ENCODE peak calls at places on chromosome 22, in seven cellular contexts. One of them, this sample, is unnamed.
A peak's percentile ranks its signal among the peaks of the same experiment; 100 is the strongest.

GRCh38 chr22:36552300-36552699 is 23.3 kb upstream of the EIF3D start:
- DNase-seq in K562: no peak
- DNase-seq in H1: no peak
- DNase-seq in HepG2: no peak
- DNase-seq in HCT116: no peak
- DNase-seq in GM12878: peak; percentile 25
- DNase-seq in SK-N-SH: no peak
- DNase-seq in this sample: no peak

GRCh38 chr22:20644071-20644642 is 129.8 kb upstream of the SERPIND1 start:
- DNase-seq in K562: no peak
- DNase-seq in HCT116: no peak
- DNase-seq in SK-N-SH: no peak
- DNase-seq in H1: no peak
- DNase-seq in HepG2: no peak
- DNase-seq in GM12878: no peak
- DNase-seq in this sample: no peak

GRCh38 chr22:49406047-49406650 is 421.5 kb downstream of the BRD1 start:
- DNase-seq in H1: no peak
- DNase-seq in SK-N-SH: no peak
- DNase-seq in HCT116: no peak
- DNase-seq in GM12878: no peak
- DNase-seq in HepG2: no peak
- DNase-seq in K562: no peak
- DNase-seq in this sample: no peak

GRCh38 chr22:18970180-18970947 is 34.3 kb upstream of the PRODH start:
- DNase-seq in HepG2: no peak
- DNase-seq in H1: no peak
- DNase-seq in HCT116: no peak
- DNase-seq in SK-N-SH: peak; percentile 85
- DNase-seq in K562: peak; percentile 38
- DNase-seq in GM12878: no peak
- DNase-seq in this sample: no peak

GRCh38 chr22:23538502-23538860 is 41.6 kb downstream of the IGLL1 start:
- DNase-seq in GM12878: no peak
- DNase-seq in H1: no peak
- DNase-seq in SK-N-SH: no peak
- DNase-seq in HCT116: no peak
- DNase-seq in HepG2: no peak
- DNase-seq in K562: no peak
- DNase-seq in this sample: no peak

GRCh38 chr22:50624347-50625130 is 3.4 kb downstream of the ARSA start:
- DNase-seq in H1: no peak
- DNase-seq in HCT116: no peak
- DNase-seq in K562: no peak
- DNase-seq in SK-N-SH: no peak
- DNase-seq in GM12878: no peak
- DNase-seq in HepG2: no peak
- DNase-seq in this sample: no peak

GRCh38 chr22:35489225-35489624 is 51.4 kb upstream of the RASD2 start:
- DNase-seq in HepG2: no peak
- DNase-seq in K562: no peak
- DNase-seq in GM12878: no peak
- DNase-seq in HCT116: no peak
- DNase-seq in SK-N-SH: peak; percentile 72
- DNase-seq in H1: no peak
- DNase-seq in this sample: no peak

GRCh38 chr22:23137905-23138520 is 3.8 kb downstream of the RSPH14 start:
- DNase-seq in H1: no peak
- DNase-seq in K562: no peak
- DNase-seq in SK-N-SH: no peak
- DNase-seq in GM12878: peak; percentile 86
- DNase-seq in HCT116: no peak
- DNase-seq in HepG2: no peak
- DNase-seq in this sample: no peak

GRCh38 chr22:35220221-35220620 is 37.1 kb upstream of the HMGXB4 start:
- DNase-seq in K562: no peak
- DNase-seq in HCT116: no peak
- DNase-seq in HepG2: no peak
- DNase-seq in GM12878: no peak
- DNase-seq in SK-N-SH: no peak
- DNase-seq in H1: no peak
- DNase-seq in this sample: no peak

GRCh38 chr22:48653306-48653705 is 1174.4 kb downstream of the BRD1 start:
- DNase-seq in HepG2: no peak
- DNase-seq in SK-N-SH: no peak
- DNase-seq in GM12878: no peak
- DNase-seq in K562: no peak
- DNase-seq in H1: no peak
- DNase-seq in HCT116: no peak
- DNase-seq in this sample: no peak

GRCh38 chr22:18114495-18114894 is 3.9 kb downstream of the TUBA8 start:
- DNase-seq in H1: no peak
- DNase-seq in HepG2: no peak
- DNase-seq in SK-N-SH: no peak
- DNase-seq in K562: no peak
- DNase-seq in GM12878: no peak
- DNase-seq in HCT116: no peak
- DNase-seq in this sample: no peak

GRCh38 chr22:27719535-27720227 is 81.9 kb downstream of the MN1 start:
- DNase-seq in K562: peak; percentile 81
- DNase-seq in GM12878: no peak
- DNase-seq in H1: no peak
- DNase-seq in HepG2: peak; percentile 40
- DNase-seq in SK-N-SH: no peak
- DNase-seq in HCT116: no peak
- DNase-seq in this sample: no peak

GRCh38 chr22:19823638-19824196 is 31.0 kb downstream of the GNB1L start:
- DNase-seq in H1: no peak
- DNase-seq in K562: no peak
- DNase-seq in GM12878: no peak
- DNase-seq in HepG2: peak; percentile 62
- DNase-seq in SK-N-SH: no peak
- DNase-seq in HCT116: no peak
- DNase-seq in this sample: peak; percentile 67

GRCh38 chr22:35785181-35785923 is 67.7 kb downstream of the APOL5 start:
- DNase-seq in HepG2: no peak
- DNase-seq in H1: no peak
- DNase-seq in K562: no peak
- DNase-seq in GM12878: no peak
- DNase-seq in HCT116: no peak
- DNase-seq in SK-N-SH: no peak
- DNase-seq in this sample: no peak

GRCh38 chr22:23251445-23252093 is 71.3 kb downstream of the BCR start:
- DNase-seq in H1: no peak
- DNase-seq in GM12878: no peak
- DNase-seq in HCT116: peak; percentile 12
- DNase-seq in SK-N-SH: no peak
- DNase-seq in K562: peak; percentile 94
- DNase-seq in HepG2: peak; percentile 61
- DNase-seq in this sample: no peak

GRCh38 chr22:32796865-32797573 is 4.5 kb upstream of the TIMP3 start:
- DNase-seq in K562: peak; percentile 54
- DNase-seq in HCT116: peak; percentile 46
- DNase-seq in SK-N-SH: peak; percentile 76
- DNase-seq in HepG2: peak; percentile 44
- DNase-seq in GM12878: no peak
- DNase-seq in H1: no peak
- DNase-seq in this sample: peak; percentile 60

GRCh38 chr22:36510966-36511881 is 4.4 kb upstream of the FOXRED2 start:
- DNase-seq in HCT116: no peak
- DNase-seq in HepG2: peak; percentile 54
- DNase-seq in K562: peak; percentile 56
- DNase-seq in GM12878: no peak
- DNase-seq in SK-N-SH: peak; percentile 62
- DNase-seq in H1: no peak
- DNase-seq in this sample: peak; percentile 27

GRCh38 chr22:50507421-50507990 is at the start of gene LMF2:
- DNase-seq in HCT116: no peak
- DNase-seq in HepG2: peak; percentile 56
- DNase-seq in SK-N-SH: peak; percentile 98
- DNase-seq in GM12878: no peak
- DNase-seq in H1: no peak
- DNase-seq in K562: no peak
- DNase-seq in this sample: peak; percentile 81

GRCh38 chr22:25389541-25389919 is 170.1 kb downstream of the CRYBB2 start:
- DNase-seq in HCT116: no peak
- DNase-seq in K562: no peak
- DNase-seq in GM12878: no peak
- DNase-seq in H1: no peak
- DNase-seq in HepG2: no peak
- DNase-seq in SK-N-SH: no peak
- DNase-seq in this sample: no peak

GRCh38 chr22:42863349-42863911 is 6.4 kb upstream of the ARFGAP3 start:
- DNase-seq in SK-N-SH: no peak
- DNase-seq in H1: no peak
- DNase-seq in K562: no peak
- DNase-seq in HCT116: peak; percentile 43
- DNase-seq in HepG2: no peak
- DNase-seq in GM12878: peak; percentile 46
- DNase-seq in this sample: no peak

GRCh38 chr22:35334010-35334409 is 34.3 kb downstream of the TOM1 start:
- DNase-seq in K562: no peak
- DNase-seq in GM12878: no peak
- DNase-seq in HCT116: no peak
- DNase-seq in H1: no peak
- DNase-seq in HepG2: no peak
- DNase-seq in SK-N-SH: no peak
- DNase-seq in this sample: no peak

GRCh38 chr22:49325531-49326395 is 501.9 kb downstream of the BRD1 start:
- DNase-seq in HCT116: no peak
- DNase-seq in H1: no peak
- DNase-seq in HepG2: no peak
- DNase-seq in SK-N-SH: no peak
- DNase-seq in K562: no peak
- DNase-seq in GM12878: no peak
- DNase-seq in this sample: no peak

GRCh38 chr22:36101756-36102155 is 58.8 kb downstream of the APOL3 start:
- DNase-seq in H1: no peak
- DNase-seq in SK-N-SH: no peak
- DNase-seq in GM12878: no peak
- DNase-seq in HCT116: no peak
- DNase-seq in HepG2: no peak
- DNase-seq in K562: no peak
- DNase-seq in this sample: no peak

GRCh38 chr22:40728731-40729189 is 49.5 kb downstream of the MCHR1 start:
- DNase-seq in GM12878: no peak
- DNase-seq in K562: peak; percentile 40
- DNase-seq in HCT116: no peak
- DNase-seq in HepG2: no peak
- DNase-seq in SK-N-SH: no peak
- DNase-seq in H1: no peak
- DNase-seq in this sample: peak; percentile 78

GRCh38 chr22:33666661-33667619 is 253.3 kb downstream of the LARGE1 start:
- DNase-seq in SK-N-SH: no peak
- DNase-seq in K562: no peak
- DNase-seq in HepG2: no peak
- DNase-seq in H1: no peak
- DNase-seq in HCT116: no peak
- DNase-seq in GM12878: peak; percentile 1
- DNase-seq in this sample: no peak

GRCh38 chr22:23215294-23216204 is 35.2 kb downstream of the BCR start:
- DNase-seq in GM12878: no peak
- DNase-seq in H1: no peak
- DNase-seq in HCT116: no peak
- DNase-seq in K562: no peak
- DNase-seq in HepG2: no peak
- DNase-seq in SK-N-SH: no peak
- DNase-seq in this sample: no peak

GRCh38 chr22:19607198-19608113 is 83.2 kb upstream of the CLDN5 start:
- DNase-seq in HCT116: no peak
- DNase-seq in GM12878: no peak
- DNase-seq in H1: no peak
- DNase-seq in HepG2: no peak
- DNase-seq in K562: no peak
- DNase-seq in SK-N-SH: no peak
- DNase-seq in this sample: no peak

GRCh38 chr22:26822300-26822699 is 164.9 kb downstream of the MIAT start:
- DNase-seq in K562: no peak
- DNase-seq in HCT116: no peak
- DNase-seq in HepG2: no peak
- DNase-seq in GM12878: no peak
- DNase-seq in SK-N-SH: no peak
- DNase-seq in H1: no peak
- DNase-seq in this sample: peak; percentile 14

GRCh38 chr22:38218661-38219331 is 17.0 kb downstream of the MAFF start:
- DNase-seq in HCT116: peak; percentile 75
- DNase-seq in SK-N-SH: no peak
- DNase-seq in HepG2: peak; percentile 76
- DNase-seq in K562: no peak
- DNase-seq in GM12878: no peak
- DNase-seq in H1: peak; percentile 76
- DNase-seq in this sample: peak; percentile 35
- TF ChIP-seq JUND in HCT116: peak; percentile 67
- TF ChIP-seq JUND in SK-N-SH: peak; percentile 47
- TF ChIP-seq JUND in HepG2: peak; percentile 94
- TF ChIP-seq JUND in K562: no peak
- TF ChIP-seq JUND in GM12878: no peak
- TF ChIP-seq JUND in H1: peak; percentile 92
- TF ChIP-seq JUND in this sample: peak; percentile 77

DNA sequence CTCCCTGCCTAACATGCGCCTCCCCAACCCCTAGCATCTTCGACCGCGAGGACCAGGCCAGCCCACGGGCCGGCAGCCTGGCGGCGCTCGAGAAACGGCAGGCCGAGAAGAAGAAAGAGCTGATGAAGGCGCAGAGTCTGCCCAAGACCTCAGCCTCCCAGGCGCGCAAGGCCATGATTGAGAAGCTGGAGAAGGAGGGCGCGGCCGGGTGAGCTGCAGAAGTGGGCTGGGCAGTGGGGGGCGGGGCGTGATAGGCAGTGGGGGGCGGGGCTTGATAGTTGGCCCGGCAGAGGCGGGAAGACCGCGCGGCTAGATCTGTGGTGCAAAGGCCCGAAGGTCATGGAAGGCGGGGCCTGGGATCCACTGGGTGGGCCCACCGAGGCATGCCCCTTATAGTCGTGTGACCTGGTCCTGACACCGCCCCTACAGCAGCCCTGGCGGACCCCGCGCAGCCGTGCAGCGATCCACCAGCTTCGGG is 8.7 kb downstream of the SELENOM start:
- DNase-seq in H1: no peak
- DNase-seq in HepG2: no peak
- DNase-seq in GM12878: no peak
- DNase-seq in SK-N-SH: peak; percentile 58
- DNase-seq in K562: peak; percentile 77
- DNase-seq in HCT116: no peak
- DNase-seq in this sample: no peak
- TF ChIP-seq JUND in H1: no peak
- TF ChIP-seq JUND in HepG2: no peak
- TF ChIP-seq JUND in GM12878: no peak
- TF ChIP-seq JUND in SK-N-SH: no peak
- TF ChIP-seq JUND in K562: no peak
- TF ChIP-seq JUND in HCT116: no peak
- TF ChIP-seq JUND in this sample: no peak

GRCh38 chr22:47357086-47357485 is 594.6 kb downstream of the TBC1D22A start:
- DNase-seq in H1: no peak
- DNase-seq in HCT116: no peak
- DNase-seq in HepG2: no peak
- DNase-seq in SK-N-SH: no peak
- DNase-seq in GM12878: no peak
- DNase-seq in K562: no peak
- DNase-seq in this sample: no peak
- TF ChIP-seq JUND in H1: no peak
- TF ChIP-seq JUND in HCT116: no peak
- TF ChIP-seq JUND in HepG2: no peak
- TF ChIP-seq JUND in SK-N-SH: no peak
- TF ChIP-seq JUND in GM12878: no peak
- TF ChIP-seq JUND in K562: no peak
- TF ChIP-seq JUND in this sample: no peak

GRCh38 chr22:46963672-46964545 is 201.5 kb downstream of the TBC1D22A start:
- DNase-seq in K562: no peak
- DNase-seq in GM12878: no peak
- DNase-seq in HepG2: no peak
- DNase-seq in SK-N-SH: no peak
- DNase-seq in HCT116: no peak
- DNase-seq in H1: no peak
- DNase-seq in this sample: no peak
- TF ChIP-seq JUND in K562: no peak
- TF ChIP-seq JUND in GM12878: no peak
- TF ChIP-seq JUND in HepG2: no peak
- TF ChIP-seq JUND in SK-N-SH: no peak
- TF ChIP-seq JUND in HCT116: no peak
- TF ChIP-seq JUND in H1: no peak
- TF ChIP-seq JUND in this sample: no peak